ENCODE peak calls at places on chromosomes 3 and 15, in eight cellular contexts. Y is choroid plexus epithelial cell, Q is heart right ventricle, E is fibroblast of mammary gland, O is PC-3, R is fibroblast of lung, Z is esophagus muscularis mucosa, T is mammary epithelial cell. P is an unnamed sample.

GRCh38 chr3:148790841-148791240 is 36.8 kb upstream of the CPB1 start:
- DNase-seq in Y (peak; percentile 54), Q (peak; percentile 27), E (peak; percentile 46), O (no peak), R (peak; percentile 65), Z (no peak), T (no peak), P (no peak)

GRCh38 chr15:63482874-63483323 is 21.5 kb upstream of the USP3 start:
- DNase-seq in Y (peak; percentile 29), Q (no peak), E (no peak), O (no peak), R (no peak), Z (no peak), T (peak; percentile 59), P (no peak)

GRCh38 chr3:114730397-114730796 is 416.7 kb downstream of the ZBTB20 start:
- DNase-seq in Y (no peak), Q (no peak), E (no peak), O (no peak), R (no peak), Z (no peak), T (no peak), P (no peak)

GRCh38 chr15:64502537-64502936 is 42.2 kb downstream of the ZNF609 start:
- DNase-seq in Y (no peak), Q (no peak), E (peak; percentile 38), O (no peak), R (peak; percentile 21), Z (no peak), T (no peak), P (no peak)

GRCh38 chr15:29685156-29686078 is 136.9 kb downstream of the TJP1 start:
- DNase-seq in Y (no peak), Q (no peak), E (peak; percentile 72), O (peak; percentile 74), R (peak; percentile 76), Z (no peak), T (peak; percentile 31), P (no peak)

GRCh38 chr15:65333863-65334262 is 29.4 kb downstream of the RNU5B-1 start:
- DNase-seq in Y (no peak), Q (no peak), E (no peak), O (no peak), R (no peak), Z (no peak), T (no peak), P (no peak)

GRCh38 chr3:187667526-187667925 is 2.7 kb downstream of the SST start:
- DNase-seq in Y (no peak), Q (no peak), E (no peak), O (no peak), R (no peak), Z (no peak), T (no peak), P (no peak)

GRCh38 chr15:91997163-91997562 is 143.7 kb downstream of the SLCO3A1 start:
- DNase-seq in Y (no peak), Q (no peak), E (no peak), O (no peak), R (no peak), Z (no peak), T (no peak), P (no peak)

GRCh38 chr15:75197062-75197630 is 4.5 kb upstream of the C15orf39 start:
- DNase-seq in Y (no peak), Q (no peak), E (no peak), O (no peak), R (no peak), Z (no peak), T (no peak), P (no peak)

GRCh38 chr3:15595955-15596354 is 5.4 kb downstream of the HACL1 start:
- DNase-seq in Y (no peak), Q (no peak), E (no peak), O (no peak), R (no peak), Z (no peak), T (no peak), P (no peak)

GRCh38 chr15:29208352-29208751 is 61.3 kb downstream of the NSMCE3 start:
- DNase-seq in Y (peak; percentile 57), Q (no peak), E (no peak), O (peak; percentile 57), R (no peak), Z (peak; percentile 62), T (no peak), P (no peak)

GRCh38 chr3:75329713-75330112 is 334.4 kb upstream of the FRG2C start:
- DNase-seq in Y (no peak), Q (no peak), E (no peak), O (no peak), R (peak; percentile 43), Z (no peak), T (no peak), P (no peak)

GRCh38 chr3:124768812-124769211 is 38.6 kb downstream of the UMPS start:
- DNase-seq in Y (peak; percentile 43), Q (no peak), E (no peak), O (peak; percentile 67), R (no peak), Z (no peak), T (peak; percentile 32), P (no peak)

GRCh38 chr15:63939531-63940130 is 105.9 kb upstream of the HERC1 start:
- DNase-seq in Y (peak; percentile 92), Q (peak; percentile 74), E (peak; percentile 71), O (no peak), R (peak; percentile 81), Z (peak; percentile 87), T (no peak), P (peak; percentile 56)

GRCh38 chr15:70154440-70155347 is 57.0 kb upstream of the TLE3 start:
- DNase-seq in Y (peak; percentile 71), Q (no peak), E (no peak), O (no peak), R (peak; percentile 63), Z (no peak), T (no peak), P (no peak)

GRCh38 chr15:79172032-79172481 is 81.5 kb upstream of the RASGRF1 start:
- DNase-seq in Y (peak; percentile 38), Q (no peak), E (no peak), O (no peak), R (no peak), Z (no peak), T (no peak), P (no peak)

DNA sequence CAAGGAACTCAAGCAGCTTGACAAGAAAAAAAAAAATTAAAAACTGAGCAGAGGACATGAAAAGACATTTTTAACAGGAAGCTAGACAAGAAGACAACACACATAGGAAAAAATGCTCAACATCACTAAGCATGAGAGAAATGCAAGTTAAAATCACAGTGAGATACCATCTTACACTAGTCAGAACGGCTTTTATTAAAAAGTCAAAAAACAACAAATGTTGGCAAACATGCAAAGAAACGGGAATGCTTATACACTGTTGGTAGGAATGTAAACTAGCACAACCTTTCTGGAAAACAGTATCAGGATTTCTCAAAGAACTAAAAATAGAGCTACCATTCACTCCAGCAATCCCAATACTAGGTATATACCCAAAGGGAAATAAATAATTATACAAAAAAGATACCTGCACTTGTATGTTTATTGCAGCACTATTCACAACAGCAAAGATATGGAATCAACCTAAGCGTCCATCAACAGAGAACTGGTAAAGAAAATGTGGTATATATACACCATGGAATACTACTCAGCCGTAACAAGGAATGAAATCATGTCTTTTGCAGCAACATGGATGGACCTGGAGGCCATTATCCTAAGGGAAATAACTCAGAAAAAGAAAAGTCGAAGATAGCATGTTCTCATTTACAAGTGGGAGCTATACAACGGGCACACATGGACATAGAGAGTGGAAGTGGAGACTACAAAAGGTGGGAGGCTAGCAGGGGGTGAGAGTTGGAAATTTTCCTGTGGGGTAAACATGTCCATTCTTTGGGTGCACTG is 5.2 kb downstream of the GOLIM4 start:
- DNase-seq in Y (no peak), Q (no peak), E (no peak), O (no peak), R (peak; percentile 27), Z (no peak), T (no peak), P (no peak)
- TF ChIP-seq CTCF in Y (no peak), Q (no peak), E (no peak), O (no peak), R (no peak), Z (no peak), T (no peak), P (no peak)

GRCh38 chr15:45128971-45129639 is 574 bp downstream of the DUOXA1 start:
- DNase-seq in Y (no peak), Q (no peak), E (no peak), O (no peak), R (no peak), Z (no peak), T (no peak), P (no peak)
- H3K4me3 ChIP-seq in Y (no peak overlapping the region), Q (peak overlapping the region; percentile 2), E (no peak overlapping the region), O (no peak overlapping the region), R (no peak overlapping the region), Z (peak overlapping the region; percentile 44), T (peak overlapping the region; percentile 59), P (no peak overlapping the region)

DNA sequence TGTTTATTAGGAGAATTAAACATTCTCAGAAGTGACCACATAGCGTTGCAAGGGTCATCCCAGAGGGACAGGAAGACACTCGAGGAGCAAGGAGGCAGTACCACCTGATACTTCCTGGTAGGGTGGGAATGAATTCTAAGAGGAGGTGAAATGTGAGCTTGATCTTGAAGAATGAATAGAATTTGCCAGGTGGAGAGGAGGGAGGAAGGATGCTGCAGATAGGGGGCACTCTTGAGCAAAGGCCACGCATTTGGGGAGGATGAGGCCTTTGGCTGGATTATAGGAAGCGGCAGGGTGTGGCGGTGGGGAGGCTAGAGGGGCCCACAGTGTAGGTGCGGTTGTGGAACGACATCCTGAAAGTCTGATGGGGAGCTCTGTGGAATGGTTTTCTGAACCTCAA is 33.5 kb downstream of the CHCHD6 start:
- DNase-seq in Y (no peak), Q (no peak), E (no peak), O (no peak), R (no peak), Z (no peak), T (no peak), P (no peak)
- TF ChIP-seq CTCF in Y (peak; percentile 26), Q (no peak), E (peak; percentile 21), O (peak; percentile 39), R (peak; percentile 16), Z (no peak), T (peak; percentile 2), P (peak; percentile 38)

DNA sequence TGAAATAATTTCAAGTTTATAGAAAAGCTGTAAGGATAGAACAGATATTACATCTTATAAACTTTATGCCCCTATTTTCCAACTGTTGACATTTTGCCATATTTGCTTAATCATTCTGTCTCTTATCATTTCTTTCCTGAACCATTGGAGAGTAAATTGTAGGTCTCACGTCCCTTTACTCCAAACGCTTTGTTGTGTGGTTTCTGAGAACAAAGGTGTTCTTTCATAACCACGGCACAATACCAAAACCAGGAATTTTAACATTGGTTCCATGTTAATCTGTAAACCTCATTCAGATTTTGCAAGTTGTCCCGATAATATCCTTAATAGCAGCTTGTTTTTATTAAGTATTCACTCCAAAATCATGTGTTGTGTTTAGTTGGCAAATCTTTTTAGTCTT is 134.8 kb downstream of the AKAP13 start:
- DNase-seq in Y (no peak), Q (no peak), E (no peak), O (no peak), R (peak; percentile 60), Z (no peak), T (peak; percentile 53), P (no peak)
- H3K4me3 ChIP-seq in Y (no peak overlapping the region), Q (no peak overlapping the region), E (no peak overlapping the region), O (no peak overlapping the region), R (no peak overlapping the region), Z (no peak overlapping the region), T (no peak overlapping the region), P (no peak overlapping the region)

P was measured in HFF-Myc.